ENCODE peak calls at places on chromosomes 2 and 18, in ten cellular contexts. One of them, this sample, is unnamed.

GRCh38 chr2:102051659-102052366 is 60.1 kb downstream of the IL1R2 start:
- DNase-seq in DND-41: no peak
- DNase-seq in OCI-LY7: no peak
- DNase-seq in AG04450: no peak
- DNase-seq in mesendoderm: peak
- DNase-seq in aorta: no peak
- DNase-seq in breast epithelium: no peak
- DNase-seq in A549: no peak
- DNase-seq in tibial artery: no peak
- DNase-seq in kidney: no peak
- DNase-seq in this sample: no peak

GRCh38 chr18:43383031-43383430 is 105.7 kb upstream of the SYT4 start:
- DNase-seq in DND-41: no peak
- DNase-seq in OCI-LY7: no peak
- DNase-seq in AG04450: no peak
- DNase-seq in mesendoderm: no peak
- DNase-seq in aorta: no peak
- DNase-seq in breast epithelium: no peak
- DNase-seq in A549: no peak
- DNase-seq in tibial artery: no peak
- DNase-seq in kidney: no peak
- DNase-seq in this sample: no peak

GRCh38 chr2:130844161-130844560 is 7.4 kb downstream of the ARHGEF4 start:
- DNase-seq in DND-41: no peak
- DNase-seq in OCI-LY7: no peak
- DNase-seq in AG04450: no peak
- DNase-seq in mesendoderm: no peak
- DNase-seq in aorta: peak
- DNase-seq in breast epithelium: no peak
- DNase-seq in A549: no peak
- DNase-seq in tibial artery: no peak
- DNase-seq in kidney: peak
- DNase-seq in this sample: no peak

GRCh38 chr2:170512271-170512670 is 202.9 kb upstream of the SP5 start:
- DNase-seq in DND-41: no peak
- DNase-seq in OCI-LY7: no peak
- DNase-seq in AG04450: no peak
- DNase-seq in mesendoderm: no peak
- DNase-seq in aorta: no peak
- DNase-seq in breast epithelium: no peak
- DNase-seq in A549: no peak
- DNase-seq in tibial artery: no peak
- DNase-seq in kidney: no peak
- DNase-seq in this sample: no peak

GRCh38 chr18:32769242-32770180 is 3.3 kb downstream of the KLHL14 start:
- DNase-seq in DND-41: no peak
- DNase-seq in OCI-LY7: peak
- DNase-seq in AG04450: no peak
- DNase-seq in mesendoderm: peak
- DNase-seq in aorta: no peak
- DNase-seq in breast epithelium: no peak
- DNase-seq in A549: no peak
- DNase-seq in tibial artery: no peak
- DNase-seq in kidney: peak
- DNase-seq in this sample: no peak

GRCh38 chr2:52423111-52423510 is 1344.5 kb upstream of the CHAC2 start:
- DNase-seq in DND-41: no peak
- DNase-seq in OCI-LY7: no peak
- DNase-seq in AG04450: no peak
- DNase-seq in mesendoderm: no peak
- DNase-seq in aorta: no peak
- DNase-seq in breast epithelium: no peak
- DNase-seq in A549: no peak
- DNase-seq in tibial artery: no peak
- DNase-seq in kidney: no peak
- DNase-seq in this sample: no peak

GRCh38 chr2:20292984-20293383 is 57.7 kb downstream of the PUM2 start:
- DNase-seq in DND-41: no peak
- DNase-seq in OCI-LY7: no peak
- DNase-seq in AG04450: no peak
- DNase-seq in mesendoderm: no peak
- DNase-seq in aorta: no peak
- DNase-seq in breast epithelium: no peak
- DNase-seq in A549: no peak
- DNase-seq in tibial artery: no peak
- DNase-seq in kidney: no peak
- DNase-seq in this sample: no peak

GRCh38 chr18:24396082-24396623 is 1.5 kb downstream of the OSBPL1A start:
- DNase-seq in DND-41: no peak
- DNase-seq in OCI-LY7: no peak
- DNase-seq in AG04450: no peak
- DNase-seq in mesendoderm: no peak
- DNase-seq in aorta: no peak
- DNase-seq in breast epithelium: no peak
- DNase-seq in A549: no peak
- DNase-seq in tibial artery: no peak
- DNase-seq in kidney: no peak
- DNase-seq in this sample: no peak

GRCh38 chr18:48136051-48136543 is 205.6 kb upstream of the SMAD2 start:
- DNase-seq in DND-41: no peak
- DNase-seq in OCI-LY7: no peak
- DNase-seq in AG04450: no peak
- DNase-seq in mesendoderm: no peak
- DNase-seq in aorta: peak
- DNase-seq in breast epithelium: no peak
- DNase-seq in A549: no peak
- DNase-seq in tibial artery: peak
- DNase-seq in kidney: peak
- DNase-seq in this sample: no peak

GRCh38 chr2:71655498-71655897 is 202.1 kb downstream of the DYSF start:
- DNase-seq in DND-41: no peak
- DNase-seq in OCI-LY7: no peak
- DNase-seq in AG04450: no peak
- DNase-seq in mesendoderm: no peak
- DNase-seq in aorta: no peak
- DNase-seq in breast epithelium: no peak
- DNase-seq in A549: no peak
- DNase-seq in tibial artery: no peak
- DNase-seq in kidney: no peak
- DNase-seq in this sample: no peak

GRCh38 chr2:148812306-148812705 is 62.7 kb upstream of the KIF5C start:
- DNase-seq in DND-41: no peak
- DNase-seq in OCI-LY7: no peak
- DNase-seq in AG04450: no peak
- DNase-seq in mesendoderm: no peak
- DNase-seq in aorta: peak
- DNase-seq in breast epithelium: no peak
- DNase-seq in A549: no peak
- DNase-seq in tibial artery: no peak
- DNase-seq in kidney: peak
- DNase-seq in this sample: no peak

GRCh38 chr2:50529600-50530218 is 502.2 kb downstream of the NRXN1 start:
- DNase-seq in DND-41: no peak
- DNase-seq in OCI-LY7: peak
- DNase-seq in AG04450: peak
- DNase-seq in mesendoderm: peak
- DNase-seq in aorta: no peak
- DNase-seq in breast epithelium: no peak
- DNase-seq in A549: peak
- DNase-seq in tibial artery: no peak
- DNase-seq in kidney: no peak
- DNase-seq in this sample: no peak

GRCh38 chr18:28177828-28178635 is 1.1 kb upstream of the CDH2 start:
- DNase-seq in DND-41: peak
- DNase-seq in OCI-LY7: no peak
- DNase-seq in AG04450: no peak
- DNase-seq in mesendoderm: peak
- DNase-seq in aorta: peak
- DNase-seq in breast epithelium: no peak
- DNase-seq in A549: peak
- DNase-seq in tibial artery: no peak
- DNase-seq in kidney: peak
- DNase-seq in this sample: no peak

DNA sequence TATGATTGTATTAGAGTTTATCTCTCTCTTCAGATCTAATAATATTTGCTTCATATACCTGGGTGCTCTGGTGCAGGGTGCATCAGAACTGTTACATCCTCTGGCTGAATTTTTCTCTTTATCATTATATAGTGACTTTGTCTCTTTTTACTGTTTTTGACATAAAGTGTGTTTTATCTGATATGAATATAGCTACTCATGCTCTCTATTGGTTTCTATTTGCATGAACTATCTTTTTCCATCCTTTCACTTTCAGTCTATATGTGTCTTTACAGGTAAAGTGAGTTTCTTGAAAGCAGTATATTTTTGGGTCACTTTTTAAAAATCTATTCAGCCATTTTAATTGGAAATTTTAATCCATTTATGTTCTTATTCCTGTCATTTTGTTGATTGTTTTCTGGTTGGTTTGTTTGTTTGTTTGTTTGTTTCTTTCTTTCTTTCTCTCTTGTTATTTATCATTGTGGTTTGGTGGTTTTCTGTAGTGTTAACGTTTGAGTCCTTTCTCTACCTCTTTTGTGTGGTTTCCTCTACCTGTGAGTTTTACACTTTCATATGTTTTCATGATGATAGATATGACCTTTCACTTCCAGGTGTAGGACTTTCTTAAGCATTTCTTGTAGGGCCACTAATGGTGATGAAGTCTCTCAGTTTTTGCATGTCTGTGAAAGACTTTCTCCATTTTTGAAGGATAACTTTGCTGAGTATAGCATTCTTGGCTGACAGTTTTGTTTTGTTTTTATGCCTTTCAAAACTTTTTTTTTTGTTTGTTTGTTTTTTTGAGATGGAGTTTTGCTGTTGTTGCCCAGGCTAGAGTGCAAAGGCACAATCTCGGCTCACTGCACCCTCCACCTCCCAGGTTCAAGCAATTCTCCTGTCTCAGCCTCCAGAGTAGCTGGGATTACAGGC is 54.9 kb downstream of the CCNT2 start:
- DNase-seq in DND-41: no peak
- DNase-seq in OCI-LY7: no peak
- DNase-seq in AG04450: no peak
- DNase-seq in mesendoderm: no peak
- DNase-seq in aorta: no peak
- DNase-seq in breast epithelium: no peak
- DNase-seq in A549: no peak
- DNase-seq in tibial artery: no peak
- DNase-seq in kidney: no peak
- DNase-seq in this sample: no peak
- H3K27ac ChIP-seq in DND-41: no peak
- H3K27ac ChIP-seq in OCI-LY7: no peak
- H3K27ac ChIP-seq in AG04450: no peak
- H3K27ac ChIP-seq in mesendoderm: no peak
- H3K27ac ChIP-seq in aorta: no peak
- H3K27ac ChIP-seq in breast epithelium: no peak
- H3K27ac ChIP-seq in A549: no peak
- H3K27ac ChIP-seq in tibial artery: no peak
- H3K27ac ChIP-seq in kidney: no peak
- H3K27ac ChIP-seq in this sample: no peak

GRCh38 chr2:27955762-27956161 is 65.2 kb downstream of the BABAM2 start:
- DNase-seq in DND-41: no peak
- DNase-seq in OCI-LY7: no peak
- DNase-seq in AG04450: no peak
- DNase-seq in mesendoderm: no peak
- DNase-seq in aorta: no peak
- DNase-seq in breast epithelium: no peak
- DNase-seq in A549: no peak
- DNase-seq in tibial artery: no peak
- DNase-seq in kidney: no peak
- DNase-seq in this sample: no peak

GRCh38 chr2:27952070-27952469 is 61.5 kb downstream of the BABAM2 start:
- DNase-seq in DND-41: no peak
- DNase-seq in OCI-LY7: no peak
- DNase-seq in AG04450: no peak
- DNase-seq in mesendoderm: no peak
- DNase-seq in aorta: no peak
- DNase-seq in breast epithelium: no peak
- DNase-seq in A549: no peak
- DNase-seq in tibial artery: no peak
- DNase-seq in kidney: no peak
- DNase-seq in this sample: no peak

GRCh38 chr2:27954771-27955384 is 64.3 kb downstream of the BABAM2 start:
- DNase-seq in DND-41: peak
- DNase-seq in OCI-LY7: peak
- DNase-seq in AG04450: peak
- DNase-seq in mesendoderm: no peak
- DNase-seq in aorta: peak
- DNase-seq in breast epithelium: no peak
- DNase-seq in A549: peak
- DNase-seq in tibial artery: peak
- DNase-seq in kidney: no peak
- DNase-seq in this sample: peak

GRCh38 chr2:27953077-27953476 is 62.5 kb downstream of the BABAM2 start:
- DNase-seq in DND-41: no peak
- DNase-seq in OCI-LY7: no peak
- DNase-seq in AG04450: no peak
- DNase-seq in mesendoderm: no peak
- DNase-seq in aorta: no peak
- DNase-seq in breast epithelium: no peak
- DNase-seq in A549: no peak
- DNase-seq in tibial artery: no peak
- DNase-seq in kidney: no peak
- DNase-seq in this sample: no peak

GRCh38 chr2:27954261-27954673 is 63.7 kb downstream of the BABAM2 start:
- DNase-seq in DND-41: no peak
- DNase-seq in OCI-LY7: no peak
- DNase-seq in AG04450: no peak
- DNase-seq in mesendoderm: no peak
- DNase-seq in aorta: no peak
- DNase-seq in breast epithelium: no peak
- DNase-seq in A549: peak
- DNase-seq in tibial artery: no peak
- DNase-seq in kidney: no peak
- DNase-seq in this sample: no peak
- H3K27ac ChIP-seq in DND-41: peak
- H3K27ac ChIP-seq in OCI-LY7: no peak
- H3K27ac ChIP-seq in AG04450: peak
- H3K27ac ChIP-seq in mesendoderm: no peak
- H3K27ac ChIP-seq in aorta: no peak
- H3K27ac ChIP-seq in breast epithelium: peak
- H3K27ac ChIP-seq in A549: peak
- H3K27ac ChIP-seq in tibial artery: peak
- H3K27ac ChIP-seq in kidney: peak
- H3K27ac ChIP-seq in this sample: peak

GRCh38 chr2:161159829-161160225 is 401 bp upstream of the TANK start:
- DNase-seq in DND-41: no peak
- DNase-seq in OCI-LY7: no peak
- DNase-seq in AG04450: no peak
- DNase-seq in mesendoderm: no peak
- DNase-seq in aorta: no peak
- DNase-seq in breast epithelium: no peak
- DNase-seq in A549: no peak
- DNase-seq in tibial artery: no peak
- DNase-seq in kidney: no peak
- DNase-seq in this sample: no peak
- H3K27ac ChIP-seq in DND-41: peak
- H3K27ac ChIP-seq in OCI-LY7: peak
- H3K27ac ChIP-seq in AG04450: no peak
- H3K27ac ChIP-seq in mesendoderm: no peak
- H3K27ac ChIP-seq in aorta: no peak
- H3K27ac ChIP-seq in breast epithelium: peak
- H3K27ac ChIP-seq in A549: peak
- H3K27ac ChIP-seq in tibial artery: peak
- H3K27ac ChIP-seq in kidney: peak
- H3K27ac ChIP-seq in this sample: peak

GRCh38 chr2:200353125-200353524 is 46.6 kb downstream of the SPATS2L start:
- DNase-seq in DND-41: no peak
- DNase-seq in OCI-LY7: no peak
- DNase-seq in AG04450: no peak
- DNase-seq in mesendoderm: no peak
- DNase-seq in aorta: no peak
- DNase-seq in breast epithelium: no peak
- DNase-seq in A549: no peak
- DNase-seq in tibial artery: no peak
- DNase-seq in kidney: no peak
- DNase-seq in this sample: no peak
- H3K27ac ChIP-seq in DND-41: no peak
- H3K27ac ChIP-seq in OCI-LY7: no peak
- H3K27ac ChIP-seq in AG04450: no peak
- H3K27ac ChIP-seq in mesendoderm: no peak
- H3K27ac ChIP-seq in aorta: no peak
- H3K27ac ChIP-seq in breast epithelium: no peak
- H3K27ac ChIP-seq in A549: no peak
- H3K27ac ChIP-seq in tibial artery: peak
- H3K27ac ChIP-seq in kidney: peak
- H3K27ac ChIP-seq in this sample: no peak